ENCODE peak calls at places on chromosomes 11 and 22, in nine cellular contexts. K is left cardiac atrium; X is hypothalamus; Q is NCI-H1436; P is glutamatergic neuron; I is GM04504; W is thoracic aorta; F is NCI-H1694; B is stimulated activated CD4-positive, alpha-beta T cell treated with anti-CD3 and anti-CD28 coated beads, Interleukin-2, amount 100 ng/mL, for 48 hours. Z is an unnamed sample.

GRCh38 chr11:114230031-114230430 is 66.2 kb upstream of the NNMT start:
- DNase-seq in K (no peak), X (no peak), Q (no peak), P (no peak), I (no peak), W (no peak), F (no peak), B (no peak), Z (no peak)

GRCh38 chr22:26768986-26769385 is 111.6 kb downstream of the MIAT start:
- DNase-seq in K (no peak), X (no peak), Q (no peak), P (no peak), I (no peak), W (no peak), F (no peak), B (no peak), Z (no peak)

GRCh38 chr22:21726650-21727049 is 8.9 kb downstream of the YPEL1 start:
- DNase-seq in K (no peak), X (no peak), Q (no peak), P (peak; percentile 66), I (no peak), W (no peak), F (peak; percentile 65), B (no peak), Z (peak; percentile 67)

GRCh38 chr11:123973816-123974215 is 3.8 kb downstream of the OR10S1 start:
- DNase-seq in K (no peak), X (no peak), Q (no peak), P (no peak), I (peak; percentile 17), W (no peak), F (no peak), B (no peak), Z (no peak)

GRCh38 chr11:114134870-114135269 is 75.4 kb downstream of the ZBTB16 start:
- DNase-seq in K (no peak), X (no peak), Q (no peak), P (no peak), I (peak; percentile 60), W (no peak), F (no peak), B (no peak), Z (no peak)

GRCh38 chr11:2929880-2930704 is 872 bp upstream of the PHLDA2 start:
- DNase-seq in K (no peak), X (no peak), Q (no peak), P (peak; percentile 52), I (no peak), W (no peak), F (no peak), B (no peak), Z (no peak)

GRCh38 chr22:48835857-48836672 is 991.6 kb downstream of the BRD1 start:
- DNase-seq in K (no peak), X (no peak), Q (no peak), P (no peak), I (no peak), W (no peak), F (no peak), B (no peak), Z (no peak)

GRCh38 chr11:118953265-118953664 is 2.8 kb upstream of the UPK2 start:
- DNase-seq in K (no peak), X (peak; percentile 57), Q (peak; percentile 94), P (peak; percentile 80), I (no peak), W (no peak), F (peak; percentile 7), B (no peak), Z (no peak)

GRCh38 chr22:50008151-50009040 is 4.2 kb downstream of the IL17REL start:
- DNase-seq in K (no peak), X (no peak), Q (peak; percentile 70), P (no peak), I (no peak), W (no peak), F (no peak), B (no peak), Z (no peak)